ENCODE peak calls at places on chromosomes 16 and 17, in eight cellular contexts. J is substantia nigra; V is GM23248; B is CD8-positive, alpha-beta T cell; M is left ventricle myocardium inferior; Z is Panc1; C is GM12878; S is OCI-LY7. D is an unnamed sample.

GRCh38 chr16:85988723-85989313 is 89.9 kb downstream of the IRF8 start:
- DNase-seq in V (no peak), C (peak; percentile 84), J (no peak), M (no peak), S (peak; percentile 59), B (no peak), Z (no peak), D (no peak)

GRCh38 chr16:55543470-55543869 is 23.0 kb upstream of the CAPNS2 start:
- DNase-seq in Z (no peak), C (no peak), S (no peak), J (no peak), B (no peak), M (no peak), V (peak; percentile 66), D (no peak)

GRCh38 chr17:56203430-56203829 is 50.2 kb downstream of the ANKFN1 start:
- DNase-seq in C (no peak), S (peak; percentile 67), M (no peak), J (no peak), B (no peak), Z (no peak), V (peak; percentile 9), D (no peak)

GRCh38 chr16:21608647-21609328 is 9.4 kb downstream of the METTL9 start:
- DNase-seq in V (peak; percentile 55), S (no peak), J (no peak), Z (no peak), C (no peak), M (no peak), B (no peak), D (no peak)

GRCh38 chr17:15659663-15660062 is 24.4 kb downstream of the TRIM16 start:
- DNase-seq in Z (no peak), C (no peak), B (no peak), V (no peak), S (no peak), M (no peak), J (no peak), D (peak; percentile 45)

GRCh38 chr17:75970011-75970523 is 8.9 kb downstream of the ACOX1 start:
- DNase-seq in V (peak; percentile 52), Z (no peak), C (no peak), S (no peak), J (no peak), M (no peak), B (no peak), D (no peak)

GRCh38 chr16:64864232-64864803 is 257.5 kb downstream of the CDH11 start:
- DNase-seq in B (no peak), C (no peak), M (no peak), S (no peak), Z (peak; percentile 27), V (peak; percentile 94), J (no peak), D (no peak)

GRCh38 chr17:57266842-57267241 is 10.5 kb downstream of the MSI2 start:
- DNase-seq in C (no peak), J (no peak), V (no peak), B (no peak), Z (no peak), M (no peak), S (no peak), D (no peak)

GRCh38 chr16:56614549-56614991 is 6.2 kb downstream of the MT2A start:
- DNase-seq in S (no peak), J (no peak), B (no peak), M (no peak), C (no peak), Z (no peak), V (peak; percentile 74), D (no peak)

GRCh38 chr16:88078111-88078775 is 127.0 kb downstream of the BANP start:
- DNase-seq in Z (no peak), S (no peak), B (no peak), J (no peak), C (no peak), M (no peak), V (no peak), D (no peak)

GRCh38 chr17:40862985-40863733 is 3.9 kb downstream of the KRT12 start:
- DNase-seq in B (no peak), V (no peak), S (peak; percentile 8), M (no peak), J (no peak), C (no peak), Z (no peak), D (no peak)

GRCh38 chr17:15392326-15392739 is 50.9 kb upstream of the TEKT3 start:
- DNase-seq in Z (no peak), J (no peak), S (no peak), V (peak; percentile 98), C (no peak), M (peak; percentile 52), B (no peak), D (no peak)

GRCh38 chr16:68257251-68257905 is 6.9 kb upstream of the SLC7A6 start:
- DNase-seq in M (no peak), Z (no peak), C (no peak), B (no peak), V (peak; percentile 29), J (no peak), S (peak; percentile 95), D (no peak)

GRCh38 chr17:61335845-61336655 is 63.6 kb upstream of the TBX2 start:
- DNase-seq in J (no peak), C (no peak), S (no peak), M (no peak), B (no peak), Z (no peak), V (no peak), D (no peak)
- H3K27ac ChIP-seq in J (no peak overlapping the region), C (no peak overlapping the region), S (no peak overlapping the region), M (peak overlapping the region; percentile 69), B (no peak overlapping the region), Z (peak overlapping the region; percentile 40), V (no peak overlapping the region), D (peak overlapping the region; percentile 37)

DNA sequence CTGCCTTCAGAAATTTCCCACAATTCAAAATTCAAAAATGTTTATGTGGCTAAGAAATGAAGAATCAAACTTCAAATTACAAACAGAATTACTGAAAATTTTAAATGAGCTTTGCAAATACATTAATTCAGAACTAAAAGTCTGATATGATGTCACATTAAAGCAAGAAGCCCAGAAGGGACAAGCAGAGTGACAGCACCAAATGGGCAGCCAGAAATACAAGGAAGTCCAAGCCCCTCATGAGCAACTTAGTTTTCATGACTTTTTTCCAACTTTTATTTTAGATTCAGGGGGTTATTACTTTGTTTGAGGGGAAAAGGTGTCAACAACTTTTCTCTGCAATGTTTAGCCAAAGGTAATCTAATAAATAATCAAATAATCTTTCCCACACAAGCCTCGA is 21.5 kb downstream of the UBE2G1 start:
- DNase-seq in Z (no peak), C (no peak), J (no peak), M (no peak), B (no peak), V (no peak), S (no peak), D (no peak)
- H3K27ac ChIP-seq in Z (no peak overlapping the region), C (no peak overlapping the region), J (no peak overlapping the region), M (peak overlapping the region; percentile 37), B (no peak overlapping the region), V (no peak overlapping the region), S (no peak overlapping the region), D (no peak overlapping the region)

GRCh38 chr17:50095626-50096037 is 481 bp downstream of the PDK2 start:
- DNase-seq in B (no peak), M (no peak), J (no peak), S (peak; percentile 35), C (no peak), V (peak; percentile 35), Z (no peak), D (no peak)

GRCh38 chr17:50094243-50094752 is 853 bp upstream of the PDK2 start:
- DNase-seq in V (peak; percentile 91), C (peak; percentile 41), B (peak; percentile 95), Z (peak; percentile 75), J (peak; percentile 63), S (peak; percentile 89), M (peak; percentile 92), D (peak; percentile 92)

GRCh38 chr17:50094753-50095616 is at the start of gene PDK2:
- DNase-seq in C (peak; percentile 78), S (peak; percentile 97), Z (no peak), V (peak; percentile 98), M (peak; percentile 97), B (peak; percentile 97), J (peak; percentile 80), D (peak; percentile 96)

GRCh38 chr17:50093246-50093645 is 1.9 kb upstream of the PDK2 start:
- DNase-seq in C (no peak), Z (no peak), S (no peak), B (no peak), V (no peak), M (no peak), J (no peak), D (no peak)

DNA sequence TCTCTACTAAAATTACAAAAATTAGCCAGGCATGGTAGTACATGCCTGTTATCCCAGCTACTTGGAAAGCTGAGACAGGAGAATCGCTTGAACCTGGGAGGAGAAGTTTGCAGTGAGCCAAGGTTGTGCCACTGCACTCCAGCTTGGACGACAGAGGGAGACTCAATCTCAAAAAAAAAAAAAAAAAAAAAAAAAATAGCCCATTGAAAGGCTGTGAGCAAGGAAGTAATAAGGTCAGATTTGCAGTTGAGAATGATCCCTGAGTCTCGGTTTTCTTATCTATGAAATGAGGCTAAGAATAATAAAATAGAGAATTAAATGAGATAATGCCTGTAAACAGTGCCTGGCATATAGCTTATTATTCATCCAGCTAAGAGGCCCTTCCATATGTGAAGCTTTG is 1.3 kb upstream of the PDK2 start:
- DNase-seq in Z (no peak), J (no peak), C (no peak), S (no peak), V (no peak), B (no peak), M (no peak), D (no peak)
- H3K27ac ChIP-seq in Z (peak overlapping the region; percentile 25), J (peak overlapping the region; percentile 83), C (no peak overlapping the region), S (no peak overlapping the region), V (peak overlapping the region; percentile 10), B (no peak overlapping the region), M (peak overlapping the region; percentile 97), D (no peak overlapping the region)

GRCh38 chr17:81388091-81388611 is 7.1 kb upstream of the BAHCC1 start:
- DNase-seq in B (no peak), C (no peak), Z (no peak), M (no peak), S (no peak), J (no peak), V (no peak), D (no peak)
- H3K27ac ChIP-seq in B (no peak overlapping the region), C (no peak overlapping the region), Z (peak overlapping the region; percentile 100), M (peak overlapping the region; percentile 97), S (no peak overlapping the region), J (peak overlapping the region; percentile 99), V (peak overlapping the region; percentile 79), D (peak overlapping the region; percentile 96)